ENCODE peak calls at places on chromosomes 13 and 19, in eight cellular contexts. One of them, this sample, is unnamed.

GRCh38 chr19:3389876-3390361 is 23.5 kb downstream of the NFIC start:
- DNase-seq in EL: no peak
- DNase-seq in kidney glomerular epithelial cell: no peak
- DNase-seq in caudate nucleus: no peak
- DNase-seq in activated CD4-positive, alpha-beta memory T cell treated with anti-CD3 and anti-CD28 coated beads for 36 hours: no peak
- DNase-seq in tibial nerve: no peak
- DNase-seq in iris pigment epithelial cell: peak
- DNase-seq in HL-60: no peak
- DNase-seq in this sample: no peak

GRCh38 chr13:61410669-61411297 is 4.9 kb downstream of the PCDH20 start:
- DNase-seq in EL: no peak
- DNase-seq in kidney glomerular epithelial cell: peak
- DNase-seq in caudate nucleus: no peak
- DNase-seq in activated CD4-positive, alpha-beta memory T cell treated with anti-CD3 and anti-CD28 coated beads for 36 hours: no peak
- DNase-seq in tibial nerve: no peak
- DNase-seq in iris pigment epithelial cell: peak
- DNase-seq in HL-60: no peak
- DNase-seq in this sample: no peak

GRCh38 chr13:99403458-99403971 is 96.3 kb upstream of the GPR183 start:
- DNase-seq in EL: no peak
- DNase-seq in kidney glomerular epithelial cell: no peak
- DNase-seq in caudate nucleus: no peak
- DNase-seq in activated CD4-positive, alpha-beta memory T cell treated with anti-CD3 and anti-CD28 coated beads for 36 hours: no peak
- DNase-seq in tibial nerve: no peak
- DNase-seq in iris pigment epithelial cell: no peak
- DNase-seq in HL-60: no peak
- DNase-seq in this sample: no peak

GRCh38 chr19:17902701-17903100 is 30.1 kb upstream of the CCDC124 start:
- DNase-seq in EL: peak
- DNase-seq in kidney glomerular epithelial cell: no peak
- DNase-seq in caudate nucleus: no peak
- DNase-seq in activated CD4-positive, alpha-beta memory T cell treated with anti-CD3 and anti-CD28 coated beads for 36 hours: no peak
- DNase-seq in tibial nerve: no peak
- DNase-seq in iris pigment epithelial cell: peak
- DNase-seq in HL-60: no peak
- DNase-seq in this sample: peak

GRCh38 chr13:110140099-110140498 is 166.9 kb downstream of the COL4A1 start:
- DNase-seq in EL: no peak
- DNase-seq in kidney glomerular epithelial cell: no peak
- DNase-seq in caudate nucleus: no peak
- DNase-seq in activated CD4-positive, alpha-beta memory T cell treated with anti-CD3 and anti-CD28 coated beads for 36 hours: no peak
- DNase-seq in tibial nerve: no peak
- DNase-seq in iris pigment epithelial cell: no peak
- DNase-seq in HL-60: no peak
- DNase-seq in this sample: no peak

GRCh38 chr19:1774999-1775772 is 21.9 kb downstream of the ONECUT3 start:
- DNase-seq in EL: peak
- DNase-seq in kidney glomerular epithelial cell: no peak
- DNase-seq in caudate nucleus: no peak
- DNase-seq in activated CD4-positive, alpha-beta memory T cell treated with anti-CD3 and anti-CD28 coated beads for 36 hours: no peak
- DNase-seq in tibial nerve: no peak
- DNase-seq in iris pigment epithelial cell: peak
- DNase-seq in HL-60: no peak
- DNase-seq in this sample: no peak

GRCh38 chr19:48772503-48772953 is 17.2 kb downstream of the FGF21 start:
- DNase-seq in EL: no peak
- DNase-seq in kidney glomerular epithelial cell: no peak
- DNase-seq in caudate nucleus: no peak
- DNase-seq in activated CD4-positive, alpha-beta memory T cell treated with anti-CD3 and anti-CD28 coated beads for 36 hours: no peak
- DNase-seq in tibial nerve: no peak
- DNase-seq in iris pigment epithelial cell: peak
- DNase-seq in HL-60: no peak
- DNase-seq in this sample: no peak

GRCh38 chr13:112875627-112876026 is 93.4 kb upstream of the MCF2L start:
- DNase-seq in EL: no peak
- DNase-seq in kidney glomerular epithelial cell: no peak
- DNase-seq in caudate nucleus: no peak
- DNase-seq in activated CD4-positive, alpha-beta memory T cell treated with anti-CD3 and anti-CD28 coated beads for 36 hours: no peak
- DNase-seq in tibial nerve: no peak
- DNase-seq in iris pigment epithelial cell: no peak
- DNase-seq in HL-60: no peak
- DNase-seq in this sample: no peak

GRCh38 chr13:113143466-113144254 is 14.8 kb upstream of the PROZ start:
- DNase-seq in EL: no peak
- DNase-seq in kidney glomerular epithelial cell: no peak
- DNase-seq in caudate nucleus: no peak
- DNase-seq in activated CD4-positive, alpha-beta memory T cell treated with anti-CD3 and anti-CD28 coated beads for 36 hours: no peak
- DNase-seq in tibial nerve: no peak
- DNase-seq in iris pigment epithelial cell: no peak
- DNase-seq in HL-60: no peak
- DNase-seq in this sample: no peak

GRCh38 chr19:6714749-6715555 is 5.5 kb downstream of the C3 start:
- DNase-seq in EL: no peak
- DNase-seq in kidney glomerular epithelial cell: no peak
- DNase-seq in caudate nucleus: no peak
- DNase-seq in activated CD4-positive, alpha-beta memory T cell treated with anti-CD3 and anti-CD28 coated beads for 36 hours: no peak
- DNase-seq in tibial nerve: no peak
- DNase-seq in iris pigment epithelial cell: no peak
- DNase-seq in HL-60: no peak
- DNase-seq in this sample: no peak

GRCh38 chr19:36152061-36152885 is at the start of gene COX7A1:
- DNase-seq in EL: peak
- DNase-seq in kidney glomerular epithelial cell: no peak
- DNase-seq in caudate nucleus: no peak
- DNase-seq in activated CD4-positive, alpha-beta memory T cell treated with anti-CD3 and anti-CD28 coated beads for 36 hours: no peak
- DNase-seq in tibial nerve: peak
- DNase-seq in iris pigment epithelial cell: peak
- DNase-seq in HL-60: no peak
- DNase-seq in this sample: no peak

GRCh38 chr13:39406688-39407087 is 196.3 kb downstream of the LHFPL6 start:
- DNase-seq in EL: no peak
- DNase-seq in kidney glomerular epithelial cell: no peak
- DNase-seq in caudate nucleus: no peak
- DNase-seq in activated CD4-positive, alpha-beta memory T cell treated with anti-CD3 and anti-CD28 coated beads for 36 hours: no peak
- DNase-seq in tibial nerve: no peak
- DNase-seq in iris pigment epithelial cell: no peak
- DNase-seq in HL-60: no peak
- DNase-seq in this sample: no peak

GRCh38 chr13:49610176-49610575 is 18.1 kb upstream of the ARL11 start:
- DNase-seq in EL: no peak
- DNase-seq in kidney glomerular epithelial cell: no peak
- DNase-seq in caudate nucleus: no peak
- DNase-seq in activated CD4-positive, alpha-beta memory T cell treated with anti-CD3 and anti-CD28 coated beads for 36 hours: no peak
- DNase-seq in tibial nerve: no peak
- DNase-seq in iris pigment epithelial cell: no peak
- DNase-seq in HL-60: no peak
- DNase-seq in this sample: no peak

GRCh38 chr19:40642757-40643325 is 41.7 kb downstream of the LTBP4 start:
- DNase-seq in EL: no peak
- DNase-seq in kidney glomerular epithelial cell: no peak
- DNase-seq in caudate nucleus: no peak
- DNase-seq in activated CD4-positive, alpha-beta memory T cell treated with anti-CD3 and anti-CD28 coated beads for 36 hours: no peak
- DNase-seq in tibial nerve: no peak
- DNase-seq in iris pigment epithelial cell: no peak
- DNase-seq in HL-60: no peak
- DNase-seq in this sample: no peak

GRCh38 chr13:50244913-50245574 is 229.8 kb downstream of the KCNRG start:
- DNase-seq in EL: peak
- DNase-seq in kidney glomerular epithelial cell: peak
- DNase-seq in caudate nucleus: no peak
- DNase-seq in activated CD4-positive, alpha-beta memory T cell treated with anti-CD3 and anti-CD28 coated beads for 36 hours: peak
- DNase-seq in tibial nerve: no peak
- DNase-seq in iris pigment epithelial cell: peak
- DNase-seq in HL-60: peak
- DNase-seq in this sample: peak

GRCh38 chr13:49292742-49293498 is 45.2 kb downstream of the CDADC1 start:
- DNase-seq in EL: peak
- DNase-seq in kidney glomerular epithelial cell: no peak
- DNase-seq in caudate nucleus: peak
- DNase-seq in activated CD4-positive, alpha-beta memory T cell treated with anti-CD3 and anti-CD28 coated beads for 36 hours: peak
- DNase-seq in tibial nerve: no peak
- DNase-seq in iris pigment epithelial cell: peak
- DNase-seq in HL-60: no peak
- DNase-seq in this sample: no peak

GRCh38 chr19:35755550-35756371 is 1.1 kb downstream of the HSPB6 start:
- DNase-seq in EL: peak
- DNase-seq in kidney glomerular epithelial cell: no peak
- DNase-seq in caudate nucleus: no peak
- DNase-seq in activated CD4-positive, alpha-beta memory T cell treated with anti-CD3 and anti-CD28 coated beads for 36 hours: peak
- DNase-seq in tibial nerve: peak
- DNase-seq in iris pigment epithelial cell: peak
- DNase-seq in HL-60: no peak
- DNase-seq in this sample: no peak

GRCh38 chr13:113820813-113821651 is 42.8 kb downstream of the GAS6 start:
- DNase-seq in EL: peak
- DNase-seq in kidney glomerular epithelial cell: peak
- DNase-seq in caudate nucleus: peak
- DNase-seq in activated CD4-positive, alpha-beta memory T cell treated with anti-CD3 and anti-CD28 coated beads for 36 hours: no peak
- DNase-seq in tibial nerve: peak
- DNase-seq in iris pigment epithelial cell: peak
- DNase-seq in HL-60: no peak
- DNase-seq in this sample: peak

GRCh38 chr19:35845215-35846037 is 6.9 kb downstream of the NPHS1 start:
- DNase-seq in EL: no peak
- DNase-seq in kidney glomerular epithelial cell: no peak
- DNase-seq in caudate nucleus: peak
- DNase-seq in activated CD4-positive, alpha-beta memory T cell treated with anti-CD3 and anti-CD28 coated beads for 36 hours: peak
- DNase-seq in tibial nerve: no peak
- DNase-seq in iris pigment epithelial cell: no peak
- DNase-seq in HL-60: no peak
- DNase-seq in this sample: peak

GRCh38 chr19:30570194-30570593 is 198.0 kb downstream of the ZNF536 start:
- DNase-seq in EL: no peak
- DNase-seq in kidney glomerular epithelial cell: no peak
- DNase-seq in caudate nucleus: no peak
- DNase-seq in activated CD4-positive, alpha-beta memory T cell treated with anti-CD3 and anti-CD28 coated beads for 36 hours: no peak
- DNase-seq in tibial nerve: no peak
- DNase-seq in iris pigment epithelial cell: no peak
- DNase-seq in HL-60: no peak
- DNase-seq in this sample: no peak

GRCh38 chr13:28822161-28822560 is 2.0 kb downstream of the MTUS2 start:
- DNase-seq in EL: no peak
- DNase-seq in kidney glomerular epithelial cell: no peak
- DNase-seq in caudate nucleus: no peak
- DNase-seq in activated CD4-positive, alpha-beta memory T cell treated with anti-CD3 and anti-CD28 coated beads for 36 hours: no peak
- DNase-seq in tibial nerve: no peak
- DNase-seq in iris pigment epithelial cell: no peak
- DNase-seq in HL-60: no peak
- DNase-seq in this sample: no peak

GRCh38 chr13:24071423-24072075 is 89.0 kb upstream of the SPATA13 start:
- DNase-seq in EL: peak
- DNase-seq in kidney glomerular epithelial cell: no peak
- DNase-seq in caudate nucleus: no peak
- DNase-seq in activated CD4-positive, alpha-beta memory T cell treated with anti-CD3 and anti-CD28 coated beads for 36 hours: no peak
- DNase-seq in tibial nerve: no peak
- DNase-seq in iris pigment epithelial cell: peak
- DNase-seq in HL-60: no peak
- DNase-seq in this sample: no peak

GRCh38 chr19:15300533-15301194 is 31.7 kb downstream of the BRD4 start:
- DNase-seq in EL: peak
- DNase-seq in kidney glomerular epithelial cell: no peak
- DNase-seq in caudate nucleus: no peak
- DNase-seq in activated CD4-positive, alpha-beta memory T cell treated with anti-CD3 and anti-CD28 coated beads for 36 hours: peak
- DNase-seq in tibial nerve: no peak
- DNase-seq in iris pigment epithelial cell: peak
- DNase-seq in HL-60: no peak
- DNase-seq in this sample: no peak

GRCh38 chr13:78603240-78603947 is at the start of gene POU4F1:
- DNase-seq in EL: peak
- DNase-seq in kidney glomerular epithelial cell: no peak
- DNase-seq in caudate nucleus: no peak
- DNase-seq in activated CD4-positive, alpha-beta memory T cell treated with anti-CD3 and anti-CD28 coated beads for 36 hours: peak
- DNase-seq in tibial nerve: no peak
- DNase-seq in iris pigment epithelial cell: peak
- DNase-seq in HL-60: peak
- DNase-seq in this sample: no peak

GRCh38 chr19:29666634-29667389 is 1.6 kb downstream of the PLEKHF1 start:
- DNase-seq in EL: peak
- DNase-seq in kidney glomerular epithelial cell: peak
- DNase-seq in caudate nucleus: no peak
- DNase-seq in activated CD4-positive, alpha-beta memory T cell treated with anti-CD3 and anti-CD28 coated beads for 36 hours: peak
- DNase-seq in tibial nerve: peak
- DNase-seq in iris pigment epithelial cell: peak
- DNase-seq in HL-60: no peak
- DNase-seq in this sample: peak

GRCh38 chr19:8257052-8257443 is 47.9 kb downstream of the CERS4 start:
- DNase-seq in EL: peak
- DNase-seq in kidney glomerular epithelial cell: no peak
- DNase-seq in caudate nucleus: no peak
- DNase-seq in activated CD4-positive, alpha-beta memory T cell treated with anti-CD3 and anti-CD28 coated beads for 36 hours: no peak
- DNase-seq in tibial nerve: no peak
- DNase-seq in iris pigment epithelial cell: no peak
- DNase-seq in HL-60: no peak
- DNase-seq in this sample: peak

GRCh38 chr13:99416411-99417121 is 84.7 kb upstream of the TM9SF2 start:
- DNase-seq in EL: no peak
- DNase-seq in kidney glomerular epithelial cell: no peak
- DNase-seq in caudate nucleus: no peak
- DNase-seq in activated CD4-positive, alpha-beta memory T cell treated with anti-CD3 and anti-CD28 coated beads for 36 hours: peak
- DNase-seq in tibial nerve: no peak
- DNase-seq in iris pigment epithelial cell: no peak
- DNase-seq in HL-60: no peak
- DNase-seq in this sample: no peak

GRCh38 chr19:18833849-18834643 is 2.3 kb downstream of the UPF1 start:
- DNase-seq in EL: no peak
- DNase-seq in kidney glomerular epithelial cell: peak
- DNase-seq in caudate nucleus: no peak
- DNase-seq in activated CD4-positive, alpha-beta memory T cell treated with anti-CD3 and anti-CD28 coated beads for 36 hours: peak
- DNase-seq in tibial nerve: no peak
- DNase-seq in iris pigment epithelial cell: no peak
- DNase-seq in HL-60: no peak
- DNase-seq in this sample: no peak

GRCh38 chr13:51282322-51282721 is 57.2 kb upstream of the SERPINE3 start:
- DNase-seq in EL: no peak
- DNase-seq in kidney glomerular epithelial cell: no peak
- DNase-seq in caudate nucleus: no peak
- DNase-seq in activated CD4-positive, alpha-beta memory T cell treated with anti-CD3 and anti-CD28 coated beads for 36 hours: no peak
- DNase-seq in tibial nerve: no peak
- DNase-seq in iris pigment epithelial cell: no peak
- DNase-seq in HL-60: no peak
- DNase-seq in this sample: no peak

GRCh38 chr13:26971990-26972888 is 199.4 kb downstream of the USP12 start:
- DNase-seq in EL: peak
- DNase-seq in kidney glomerular epithelial cell: no peak
- DNase-seq in caudate nucleus: no peak
- DNase-seq in activated CD4-positive, alpha-beta memory T cell treated with anti-CD3 and anti-CD28 coated beads for 36 hours: peak
- DNase-seq in tibial nerve: no peak
- DNase-seq in iris pigment epithelial cell: peak
- DNase-seq in HL-60: peak
- DNase-seq in this sample: no peak

GRCh38 chr13:61874970-61875579 is 459.4 kb upstream of the PCDH20 start:
- DNase-seq in EL: no peak
- DNase-seq in kidney glomerular epithelial cell: no peak
- DNase-seq in caudate nucleus: no peak
- DNase-seq in activated CD4-positive, alpha-beta memory T cell treated with anti-CD3 and anti-CD28 coated beads for 36 hours: no peak
- DNase-seq in tibial nerve: no peak
- DNase-seq in iris pigment epithelial cell: no peak
- DNase-seq in HL-60: no peak
- DNase-seq in this sample: no peak